ENCODE peak calls at places on chromosomes 7 and 10, in four cellular contexts. L is fibroblast of mammary gland, Q is psoas muscle, R is RWPE1. G is an unnamed sample.

GRCh38 chr10:68957284-68957615 is 1.3 kb downstream of the DDX21 start:
- DNase-seq in L (peak), R (no peak), Q (no peak), G (no peak)

GRCh38 chr7:95723583-95724180 is 48.7 kb upstream of the DYNC1I1 start:
- DNase-seq in Q (no peak), L (peak), R (peak), G (peak)

GRCh38 chr7:91759205-91759863 is 121.2 kb downstream of the MTERF1 start:
- DNase-seq in R (no peak), Q (no peak), L (peak), G (no peak)

GRCh38 chr7:157813741-157814661 is 477.2 kb downstream of the DNAJB6 start:
- DNase-seq in R (no peak), Q (no peak), L (no peak), G (no peak)

GRCh38 chr10:132646443-132647097 is 109.0 kb downstream of the INPP5A start:
- DNase-seq in Q (peak), L (no peak), R (no peak), G (no peak)

GRCh38 chr10:86258488-86258887 is 108.1 kb downstream of the GRID1 start:
- DNase-seq in L (peak), Q (no peak), R (no peak), G (no peak)

GRCh38 chr10:22765660-22766547 is 51.5 kb upstream of the PIP4K2A start:
- DNase-seq in L (no peak), Q (no peak), R (no peak), G (no peak)

GRCh38 chr7:37031571-37032257 is 307.4 kb upstream of the AOAH start:
- DNase-seq in R (peak), L (peak), Q (peak), G (peak)

GRCh38 chr7:4479367-4480039 is 202.6 kb upstream of the FOXK1 start:
- DNase-seq in R (peak), L (peak), Q (no peak), G (peak)

GRCh38 chr7:38673795-38674194 is 42.6 kb upstream of the AMPH start:
- DNase-seq in R (peak), L (peak), Q (no peak), G (peak)

GRCh38 chr10:112834661-112835060 is 115.4 kb upstream of the TCF7L2 start:
- DNase-seq in L (no peak), Q (no peak), R (no peak), G (no peak)

GRCh38 chr7:148118371-148118770 is 472.2 kb upstream of the C7orf33 start:
- DNase-seq in R (no peak), L (no peak), Q (no peak), G (no peak)

GRCh38 chr10:43322321-43322720 is 49.1 kb upstream of the FXYD4 start:
- DNase-seq in L (no peak), Q (no peak), R (no peak), G (no peak)

GRCh38 chr10:3526721-3527120 is 258.3 kb downstream of the KLF6 start:
- DNase-seq in Q (no peak), L (peak), R (no peak), G (peak)

GRCh38 chr7:122748195-122748594 is 45.5 kb upstream of the RNF148 start:
- DNase-seq in R (no peak), Q (no peak), L (no peak), G (no peak)

GRCh38 chr7:30668102-30668501 is 14.2 kb downstream of the CRHR2 start:
- DNase-seq in R (no peak), L (no peak), Q (no peak), G (no peak)
- TF ChIP-seq CTCF in R (no peak), L (no peak), Q (no peak), G (no peak)

DNA sequence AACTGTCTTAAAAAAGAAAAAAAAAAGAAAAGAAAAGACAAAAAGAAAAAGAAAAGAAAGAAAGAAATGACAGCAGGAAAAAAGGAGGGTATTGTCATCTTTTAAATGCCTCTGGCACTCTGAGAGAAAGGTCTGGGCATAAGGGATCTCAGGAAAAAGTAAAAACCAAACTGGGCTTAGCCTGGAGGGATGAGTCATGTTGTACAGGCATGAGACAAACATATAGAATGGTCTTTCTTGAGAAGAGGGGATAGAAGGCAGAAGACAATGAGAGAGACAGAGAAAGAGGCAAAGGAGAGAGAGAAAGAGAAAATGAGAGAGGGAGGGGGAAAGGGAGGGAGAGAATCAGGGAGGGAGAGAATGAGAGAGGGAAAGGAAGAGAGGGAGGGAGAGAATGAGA is 32.3 kb upstream of the KCNMA1 start:
- DNase-seq in R (no peak), L (peak), Q (no peak), G (no peak)
- TF ChIP-seq CTCF in R (no peak), L (no peak), Q (no peak), G (no peak)

GRCh38 chr10:60253490-60253889 is 136.2 kb downstream of the ANK3 start:
- DNase-seq in L (no peak), R (no peak), Q (no peak), G (no peak)

GRCh38 chr10:60258429-60258797 is 131.3 kb downstream of the ANK3 start:
- DNase-seq in Q (no peak), R (no peak), L (no peak), G (no peak)

GRCh38 chr10:60254776-60255175 is 134.9 kb downstream of the ANK3 start:
- DNase-seq in R (no peak), L (no peak), Q (no peak), G (no peak)

GRCh38 chr10:60257767-60258428 is 131.8 kb downstream of the ANK3 start:
- DNase-seq in R (no peak), L (no peak), Q (no peak), G (no peak)

GRCh38 chr10:60252688-60253087 is 137.0 kb downstream of the ANK3 start:
- DNase-seq in Q (no peak), L (no peak), R (no peak), G (no peak)
- TF ChIP-seq CTCF in Q (no peak), L (no peak), R (no peak), G (no peak)

DNA sequence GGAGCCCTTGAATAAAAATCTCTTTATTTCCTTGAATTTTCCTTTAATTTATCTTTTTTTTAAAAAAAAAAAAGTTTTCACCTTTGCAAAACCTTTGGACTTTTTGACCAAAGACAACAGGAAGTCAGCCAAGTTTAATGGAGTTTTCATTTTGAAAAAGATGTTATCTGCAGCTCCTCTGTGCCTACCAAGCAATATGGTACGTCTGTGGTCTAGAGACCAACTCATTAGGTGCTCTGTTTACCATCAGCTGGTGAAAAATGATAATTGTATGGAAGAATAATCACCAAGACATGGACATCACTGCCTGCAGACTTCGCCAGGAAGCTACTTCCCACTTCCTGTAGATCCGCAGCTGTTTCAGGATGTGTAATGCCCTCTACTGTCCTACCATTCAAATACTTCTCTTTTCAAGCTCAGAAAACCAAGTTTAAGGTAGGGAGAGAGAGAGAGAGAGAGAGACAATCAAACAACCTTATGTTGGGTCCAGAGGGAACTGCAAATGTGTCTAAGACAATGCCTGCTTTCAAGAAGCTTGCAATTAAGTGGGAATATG is 18.7 kb downstream of the PLXNA4 start:
- DNase-seq in L (peak), R (no peak), Q (no peak), G (no peak)
- TF ChIP-seq CTCF in L (peak), R (no peak), Q (no peak), G (peak)

GRCh38 chr10:102537948-102538347 is 34.2 kb downstream of the SUFU start:
- DNase-seq in R (no peak), L (no peak), Q (no peak), G (no peak)

GRCh38 chr10:102538811-102539210 is 35.0 kb downstream of the SUFU start:
- DNase-seq in R (no peak), L (no peak), Q (no peak), G (no peak)

GRCh38 chr10:102537367-102537766 is 33.6 kb downstream of the SUFU start:
- DNase-seq in R (no peak), L (no peak), Q (no peak), G (no peak)

GRCh38 chr10:102542800-102543418 is 39.1 kb downstream of the SUFU start:
- DNase-seq in R (no peak), L (peak), Q (no peak), G (peak)

GRCh38 chr10:102540023-102540422 is 36.3 kb downstream of the SUFU start:
- DNase-seq in L (peak), Q (no peak), R (peak), G (peak)
- TF ChIP-seq CTCF in L (peak), Q (peak), R (no peak), G (peak)

GRCh38 chr10:75911426-75911825 is 480.0 kb downstream of the LRMDA start:
- DNase-seq in L (no peak), R (peak), Q (no peak), G (no peak)

GRCh38 chr10:75904499-75905283 is 473.3 kb downstream of the LRMDA start:
- DNase-seq in Q (no peak), R (no peak), L (no peak), G (no peak)

GRCh38 chr10:75910032-75910431 is 478.6 kb downstream of the LRMDA start:
- DNase-seq in R (peak), Q (no peak), L (peak), G (peak)
- TF ChIP-seq CTCF in R (peak), Q (peak), L (peak), G (peak)

GRCh38 chr10:95454940-95455339 is 106.2 kb downstream of the SORBS1 start:
- DNase-seq in L (no peak), R (no peak), Q (no peak), G (no peak)
- TF ChIP-seq CTCF in L (no peak), R (no peak), Q (no peak), G (no peak)

GRCh38 chr7:42274052-42274451 is 37.0 kb upstream of the GLI3 start:
- DNase-seq in L (peak), R (peak), Q (no peak), G (no peak)

GRCh38 chr7:42269161-42269560 is 32.2 kb upstream of the GLI3 start:
- DNase-seq in R (no peak), L (no peak), Q (no peak), G (no peak)

GRCh38 chr7:42278360-42278759 is 41.4 kb upstream of the GLI3 start:
- DNase-seq in R (no peak), Q (no peak), L (no peak), G (no peak)

GRCh38 chr7:42272793-42273665 is 36.0 kb upstream of the GLI3 start:
- DNase-seq in Q (no peak), L (peak), R (peak), G (peak)
- TF ChIP-seq CTCF in Q (no peak), L (peak), R (no peak), G (peak)

GRCh38 chr10:90149563-90149962 is 448.2 kb downstream of the KIF20B start:
- DNase-seq in Q (no peak), R (no peak), L (no peak), G (no peak)

DNA sequence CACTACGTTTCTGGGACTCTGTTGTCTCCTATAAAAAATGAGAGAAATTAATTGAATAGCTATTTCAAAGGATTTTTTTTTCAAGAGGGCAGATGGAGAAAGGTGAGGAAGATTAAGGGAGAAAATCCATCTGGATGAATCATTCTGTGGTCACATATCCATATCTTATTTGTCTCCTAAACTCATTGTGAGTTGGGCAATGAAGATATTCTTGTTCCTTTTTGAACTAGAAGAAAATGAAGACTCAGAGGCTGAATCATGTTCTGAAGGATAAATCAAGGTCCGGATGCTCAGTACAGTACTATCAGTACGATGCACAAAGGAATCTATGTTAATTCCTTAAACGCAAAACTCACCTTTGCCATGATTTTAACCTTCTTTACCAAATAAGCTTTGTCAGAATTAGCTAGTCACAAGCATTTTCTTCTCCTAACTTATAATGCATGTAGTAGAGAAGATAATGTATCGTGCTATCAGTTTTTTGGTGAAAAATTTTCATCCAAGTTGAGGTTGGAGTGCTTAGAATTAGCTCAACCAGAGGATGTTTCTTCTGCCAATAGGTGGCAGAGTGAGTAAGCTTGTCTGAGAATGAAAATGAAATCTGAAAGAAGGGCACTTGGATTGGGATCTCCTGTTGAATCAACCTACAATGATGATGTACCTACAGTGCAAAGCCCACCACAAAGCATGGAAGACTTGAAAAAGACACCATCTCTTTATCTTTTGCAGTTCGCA is 446.9 kb downstream of the KIF20B start:
- DNase-seq in L (peak), R (peak), Q (no peak), G (no peak)
- TF ChIP-seq CTCF in L (peak), R (peak), Q (no peak), G (peak)

G was measured in HFFc6.